ENCODE peak calls at places on chromosome 12, in nine cellular contexts. L is lower lobe of right lung, S is GM10248, K is progenitor cell of endocrine pancreas, Z is GM23338, O is astrocyte of the spinal cord, C is left ventricle myocardium inferior, H is Calu3, I is HCT116. D is an unnamed sample.

GRCh38 chr12:94427520-94428381 is 31.9 kb downstream of the CEP83 start:
- DNase-seq in O (peak), Z (no peak), H (no peak), K (no peak), S (no peak), C (peak), I (no peak), L (no peak), D (peak)

GRCh38 chr12:65945457-65945856 is 121.2 kb downstream of the HMGA2 start:
- DNase-seq in K (no peak), I (no peak), O (no peak), S (no peak), Z (no peak), H (no peak), L (no peak), C (no peak), D (no peak)

GRCh38 chr12:110365743-110366473 is 37.6 kb downstream of the ANAPC7 start:
- DNase-seq in C (no peak), Z (no peak), S (no peak), K (no peak), H (no peak), I (no peak), L (peak), O (no peak), D (no peak)

GRCh38 chr12:124828264-124829007 is 35.2 kb downstream of the SCARB1 start:
- DNase-seq in C (no peak), L (no peak), H (peak), K (no peak), Z (no peak), S (no peak), I (no peak), O (peak), D (no peak)

GRCh38 chr12:119859241-119859640 is 17.9 kb downstream of the CIT start:
- DNase-seq in H (no peak), S (no peak), O (no peak), Z (no peak), L (no peak), K (no peak), C (no peak), I (no peak), D (no peak)

GRCh38 chr12:50032516-50033316 is 7.4 kb upstream of the RACGAP1 start:
- DNase-seq in I (no peak), L (peak), O (no peak), S (no peak), H (no peak), C (no peak), Z (peak), K (no peak), D (no peak)

GRCh38 chr12:82803201-82803600 is 116.5 kb downstream of the TMTC2 start:
- DNase-seq in I (no peak), Z (no peak), L (no peak), K (no peak), O (no peak), H (no peak), S (no peak), C (no peak), D (no peak)

GRCh38 chr12:116727261-116727660 is 10.6 kb downstream of the SPRING1 start:
- DNase-seq in C (no peak), S (no peak), Z (no peak), L (no peak), O (no peak), H (no peak), K (no peak), I (no peak), D (no peak)

GRCh38 chr12:33942172-33942571 is 80.1 kb upstream of the ALG10 start:
- DNase-seq in H (no peak), C (no peak), K (no peak), O (no peak), S (no peak), I (no peak), Z (peak), L (no peak), D (no peak)

GRCh38 chr12:1373887-1374286 is 220.5 kb downstream of the FBXL14 start:
- DNase-seq in Z (no peak), C (no peak), L (no peak), H (no peak), O (peak), K (no peak), I (no peak), S (no peak), D (peak)

GRCh38 chr12:25904442-25904841 is 54.0 kb upstream of the RASSF8 start:
- DNase-seq in K (no peak), S (no peak), O (no peak), I (no peak), L (no peak), Z (no peak), H (no peak), C (no peak), D (peak)

GRCh38 chr12:62931481-62931880 is 3.5 kb downstream of the PPM1H start:
- DNase-seq in Z (no peak), I (no peak), K (no peak), O (no peak), L (no peak), H (no peak), C (no peak), S (no peak), D (no peak)

GRCh38 chr12:68479261-68479581 is 131.5 kb upstream of the RAP1B start:
- DNase-seq in H (no peak), L (no peak), I (no peak), Z (no peak), K (no peak), O (peak), S (no peak), C (no peak), D (no peak)

GRCh38 chr12:113819495-113819894 is 146.6 kb downstream of the RBM19 start:
- DNase-seq in K (no peak), C (no peak), H (no peak), L (no peak), O (no peak), S (no peak), Z (no peak), I (no peak), D (no peak)

GRCh38 chr12:52087961-52088820 is 8.7 kb downstream of the SMIM41 start:
- DNase-seq in O (no peak), K (no peak), Z (no peak), I (no peak), L (no peak), H (no peak), S (peak), C (no peak), D (no peak)

GRCh38 chr12:3032770-3033537 is 44.2 kb upstream of the TSPAN9 start:
- DNase-seq in Z (no peak), H (no peak), K (no peak), O (no peak), S (no peak), C (no peak), L (no peak), I (no peak), D (no peak)

GRCh38 chr12:40031965-40032364 is 73.9 kb downstream of the SLC2A13 start:
- DNase-seq in L (no peak), K (no peak), O (no peak), S (no peak), Z (no peak), I (no peak), C (no peak), H (no peak), D (no peak)

GRCh38 chr12:85642810-85643209 is 193.4 kb downstream of the RASSF9 start:
- DNase-seq in Z (peak), L (no peak), H (no peak), K (no peak), C (no peak), S (no peak), O (no peak), I (no peak), D (peak)
- TF ChIP-seq CTCF in Z (peak), L (no peak), H (no peak), K (peak), C (no peak), S (no peak), O (no peak), I (peak), D (peak)

DNA sequence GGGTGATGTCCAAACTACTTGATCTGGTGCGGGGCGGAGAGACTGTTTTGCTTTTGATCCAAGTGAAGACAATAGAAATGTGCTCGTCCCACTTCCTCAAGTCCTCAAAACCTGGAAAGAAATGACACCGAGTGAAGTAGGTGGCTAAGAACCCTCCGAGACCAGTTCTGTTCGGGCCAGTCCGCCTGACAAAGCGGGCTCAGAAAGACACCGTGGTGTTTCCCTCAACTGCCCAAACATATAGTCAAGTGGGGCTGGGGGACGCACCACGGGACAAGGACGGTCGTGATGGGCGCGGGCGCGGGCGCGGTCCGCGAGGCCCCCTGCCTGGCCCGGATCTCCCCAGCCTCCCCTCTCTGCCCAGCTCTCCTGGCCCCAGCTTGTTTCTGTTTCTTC is 1.6 kb downstream of the PHLDA1 start:
- DNase-seq in Z (peak), L (no peak), I (no peak), S (peak), K (no peak), C (no peak), O (peak), H (peak), D (peak)
- TF ChIP-seq CTCF in Z (no peak), L (no peak), I (no peak), S (no peak), K (no peak), C (no peak), O (no peak), H (no peak), D (no peak)

DNA sequence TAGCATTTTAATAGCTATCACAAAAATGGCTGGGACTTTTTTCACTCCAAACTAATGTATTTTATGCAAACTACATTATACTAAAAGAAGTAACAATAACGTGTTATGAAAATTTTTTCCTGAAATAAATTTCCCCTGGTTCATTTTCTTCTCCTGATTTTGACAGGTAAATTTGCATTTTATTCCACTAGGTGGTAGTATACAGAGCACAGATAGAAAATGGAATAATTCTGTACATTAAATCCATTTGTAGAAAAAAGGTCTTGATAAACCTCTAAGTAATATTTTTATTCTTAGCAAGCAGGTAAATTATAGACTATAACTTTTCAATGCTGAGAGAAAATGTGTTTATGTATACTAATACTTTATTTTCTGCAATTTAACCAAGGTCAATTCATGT is 96.5 kb downstream of the BCAT1 start:
- DNase-seq in K (no peak), C (no peak), O (peak), H (no peak), I (no peak), S (no peak), Z (no peak), L (no peak), D (peak)
- TF ChIP-seq CTCF in K (peak), C (peak), O (peak), H (peak), I (peak), S (peak), Z (no peak), L (peak), D (peak)

GRCh38 chr12:47481041-47481440 is 224.8 kb downstream of the RPAP3 start:
- DNase-seq in Z (no peak), K (no peak), C (no peak), S (no peak), L (no peak), O (no peak), H (no peak), I (no peak), D (no peak)
- TF ChIP-seq CTCF in Z (no peak), K (no peak), C (no peak), S (no peak), L (no peak), O (no peak), H (no peak), I (no peak), D (no peak)

GRCh38 chr12:98678946-98679610 is 34.0 kb downstream of the APAF1 start:
- DNase-seq in I (no peak), C (no peak), H (no peak), K (no peak), O (no peak), S (no peak), Z (no peak), L (no peak), D (no peak)
- TF ChIP-seq CTCF in I (no peak), C (no peak), H (no peak), K (no peak), O (no peak), S (no peak), Z (no peak), L (no peak), D (no peak)

GRCh38 chr12:54004841-54005530 is 3.8 kb upstream of the HOXC8 start:
- DNase-seq in L (no peak), K (no peak), I (no peak), Z (peak), S (no peak), O (no peak), C (no peak), H (no peak), D (no peak)

GRCh38 chr12:54005531-54005852 is 3.3 kb upstream of the HOXC8 start:
- DNase-seq in Z (no peak), S (no peak), O (no peak), H (no peak), I (no peak), C (no peak), K (no peak), L (no peak), D (no peak)

GRCh38 chr12:54003625-54004024 is 3.7 kb downstream of the HOXC9 start:
- DNase-seq in L (no peak), Z (no peak), S (no peak), K (no peak), I (no peak), O (no peak), C (no peak), H (no peak), D (no peak)

GRCh38 chr12:54002915-54003339 is 3.0 kb downstream of the HOXC9 start:
- DNase-seq in H (no peak), L (no peak), Z (no peak), O (no peak), I (no peak), S (no peak), C (no peak), K (no peak), D (no peak)

DNA sequence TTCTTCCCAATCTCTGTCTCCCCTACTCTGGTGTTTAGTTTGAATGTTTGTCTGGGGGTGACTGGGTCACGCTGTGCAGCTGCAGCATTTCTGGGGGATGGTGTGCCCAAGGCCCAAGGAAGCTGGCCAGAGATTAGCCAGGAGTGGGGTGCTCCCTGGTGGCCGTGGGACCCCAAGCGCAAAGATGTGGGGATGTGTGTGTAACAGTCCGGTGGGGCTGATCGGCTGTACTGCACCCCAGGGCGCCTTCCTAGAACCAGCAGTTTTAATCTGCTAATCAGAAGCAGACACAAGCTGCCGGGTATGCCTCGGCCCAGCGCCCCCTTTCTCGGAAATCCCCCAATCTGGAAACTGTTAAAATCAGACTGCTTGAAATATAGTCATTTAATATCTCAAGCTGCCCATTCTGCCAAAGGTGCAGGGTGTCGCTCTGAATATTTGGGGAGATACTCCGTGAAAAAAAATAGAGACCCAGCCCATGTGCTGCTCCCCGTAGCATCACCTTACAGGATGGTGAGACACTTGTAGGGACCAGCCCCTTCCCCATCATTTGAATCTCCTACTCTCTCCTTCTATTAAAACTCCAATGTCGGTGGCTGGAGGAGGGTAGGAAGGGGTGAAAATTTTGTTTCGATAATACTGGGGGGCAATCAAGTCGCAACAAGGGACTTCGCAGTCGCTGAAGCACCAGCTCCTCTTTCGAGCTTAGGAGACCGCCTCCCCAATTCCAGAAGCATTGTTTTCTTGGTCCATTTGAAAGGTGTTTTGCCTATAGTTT is 4.3 kb downstream of the HOXC9 start:
- DNase-seq in L (no peak), Z (no peak), S (no peak), O (no peak), C (no peak), H (no peak), I (no peak), K (no peak), D (no peak)
- TF ChIP-seq CTCF in L (no peak), Z (no peak), S (no peak), O (no peak), C (no peak), H (no peak), I (peak), K (no peak), D (no peak)

D was measured in fibroblast of pulmonary artery.